ENCODE peak calls at places on chromosomes 13 and 19, in ten cellular contexts. One of them, this sample, is unnamed.

GRCh38 chr19:17025361-17025760 is 1.2 kb downstream of the CPAMD8 start:
- DNase-seq in fibroblast of the aortic adventitia: no peak
- DNase-seq in nephron progenitor cell: no peak
- DNase-seq in IMR-90: no peak
- DNase-seq in progenitor cell of endocrine pancreas: no peak
- DNase-seq in AG09309: no peak
- DNase-seq in transverse colon: no peak
- DNase-seq in colonic mucosa: no peak
- DNase-seq in left lung: no peak
- DNase-seq in lower leg skin: no peak
- DNase-seq in this sample: no peak

GRCh38 chr13:109036091-109036490 is 406.7 kb downstream of the MYO16 start:
- DNase-seq in fibroblast of the aortic adventitia: no peak
- DNase-seq in nephron progenitor cell: no peak
- DNase-seq in IMR-90: no peak
- DNase-seq in progenitor cell of endocrine pancreas: no peak
- DNase-seq in AG09309: no peak
- DNase-seq in transverse colon: no peak
- DNase-seq in colonic mucosa: no peak
- DNase-seq in left lung: no peak
- DNase-seq in lower leg skin: no peak
- DNase-seq in this sample: no peak

GRCh38 chr13:72255908-72256307 is 388.9 kb upstream of the DACH1 start:
- DNase-seq in fibroblast of the aortic adventitia: no peak
- DNase-seq in nephron progenitor cell: peak
- DNase-seq in IMR-90: no peak
- DNase-seq in progenitor cell of endocrine pancreas: peak
- DNase-seq in AG09309: no peak
- DNase-seq in transverse colon: peak
- DNase-seq in colonic mucosa: peak
- DNase-seq in left lung: no peak
- DNase-seq in lower leg skin: no peak
- DNase-seq in this sample: peak

GRCh38 chr19:9878511-9879196 is 43.5 kb downstream of the PIN1 start:
- DNase-seq in fibroblast of the aortic adventitia: no peak
- DNase-seq in nephron progenitor cell: no peak
- DNase-seq in IMR-90: no peak
- DNase-seq in progenitor cell of endocrine pancreas: no peak
- DNase-seq in AG09309: no peak
- DNase-seq in transverse colon: no peak
- DNase-seq in colonic mucosa: no peak
- DNase-seq in left lung: no peak
- DNase-seq in lower leg skin: no peak
- DNase-seq in this sample: no peak

GRCh38 chr13:98557934-98558630 is 18.8 kb downstream of the STK24 start:
- DNase-seq in fibroblast of the aortic adventitia: no peak
- DNase-seq in nephron progenitor cell: no peak
- DNase-seq in IMR-90: peak
- DNase-seq in progenitor cell of endocrine pancreas: no peak
- DNase-seq in AG09309: no peak
- DNase-seq in transverse colon: no peak
- DNase-seq in colonic mucosa: no peak
- DNase-seq in left lung: no peak
- DNase-seq in lower leg skin: no peak
- DNase-seq in this sample: no peak

GRCh38 chr19:33297401-33298145 is 4.8 kb downstream of the CEBPA start:
- DNase-seq in fibroblast of the aortic adventitia: no peak
- DNase-seq in nephron progenitor cell: no peak
- DNase-seq in IMR-90: no peak
- DNase-seq in progenitor cell of endocrine pancreas: no peak
- DNase-seq in AG09309: no peak
- DNase-seq in transverse colon: no peak
- DNase-seq in colonic mucosa: no peak
- DNase-seq in left lung: no peak
- DNase-seq in lower leg skin: no peak
- DNase-seq in this sample: no peak

GRCh38 chr13:46097015-46097414 is 7.8 kb downstream of the CPB2 start:
- DNase-seq in fibroblast of the aortic adventitia: no peak
- DNase-seq in nephron progenitor cell: no peak
- DNase-seq in IMR-90: no peak
- DNase-seq in progenitor cell of endocrine pancreas: no peak
- DNase-seq in AG09309: no peak
- DNase-seq in transverse colon: no peak
- DNase-seq in colonic mucosa: no peak
- DNase-seq in left lung: no peak
- DNase-seq in lower leg skin: no peak
- DNase-seq in this sample: peak

GRCh38 chr13:104422668-104423067 is 1356.5 kb upstream of the SLC10A2 start:
- DNase-seq in fibroblast of the aortic adventitia: no peak
- DNase-seq in nephron progenitor cell: no peak
- DNase-seq in IMR-90: no peak
- DNase-seq in progenitor cell of endocrine pancreas: no peak
- DNase-seq in AG09309: no peak
- DNase-seq in transverse colon: no peak
- DNase-seq in colonic mucosa: no peak
- DNase-seq in left lung: no peak
- DNase-seq in lower leg skin: no peak
- DNase-seq in this sample: no peak

GRCh38 chr19:2188708-2189385 is 25.1 kb downstream of the DOT1L start:
- DNase-seq in fibroblast of the aortic adventitia: peak
- DNase-seq in nephron progenitor cell: no peak
- DNase-seq in IMR-90: peak
- DNase-seq in progenitor cell of endocrine pancreas: no peak
- DNase-seq in AG09309: no peak
- DNase-seq in transverse colon: no peak
- DNase-seq in colonic mucosa: no peak
- DNase-seq in left lung: no peak
- DNase-seq in lower leg skin: no peak
- DNase-seq in this sample: no peak

GRCh38 chr13:53953205-53953604 is 924.6 kb downstream of the OLFM4 start:
- DNase-seq in fibroblast of the aortic adventitia: no peak
- DNase-seq in nephron progenitor cell: no peak
- DNase-seq in IMR-90: no peak
- DNase-seq in progenitor cell of endocrine pancreas: no peak
- DNase-seq in AG09309: no peak
- DNase-seq in transverse colon: no peak
- DNase-seq in colonic mucosa: no peak
- DNase-seq in left lung: no peak
- DNase-seq in lower leg skin: no peak
- DNase-seq in this sample: no peak

GRCh38 chr19:44758596-44758995 is 10.1 kb downstream of the BCL3 start:
- DNase-seq in fibroblast of the aortic adventitia: no peak
- DNase-seq in nephron progenitor cell: peak
- DNase-seq in IMR-90: no peak
- DNase-seq in progenitor cell of endocrine pancreas: no peak
- DNase-seq in AG09309: no peak
- DNase-seq in transverse colon: no peak
- DNase-seq in colonic mucosa: no peak
- DNase-seq in left lung: no peak
- DNase-seq in lower leg skin: no peak
- DNase-seq in this sample: no peak

GRCh38 chr19:5285311-5285710 is 55.3 kb downstream of the PTPRS start:
- DNase-seq in fibroblast of the aortic adventitia: no peak
- DNase-seq in nephron progenitor cell: no peak
- DNase-seq in IMR-90: no peak
- DNase-seq in progenitor cell of endocrine pancreas: no peak
- DNase-seq in AG09309: no peak
- DNase-seq in transverse colon: no peak
- DNase-seq in colonic mucosa: no peak
- DNase-seq in left lung: no peak
- DNase-seq in lower leg skin: no peak
- DNase-seq in this sample: no peak

GRCh38 chr19:48608798-48609263 is 2.3 kb downstream of the SPACA4 start:
- DNase-seq in fibroblast of the aortic adventitia: peak
- DNase-seq in nephron progenitor cell: no peak
- DNase-seq in IMR-90: no peak
- DNase-seq in progenitor cell of endocrine pancreas: no peak
- DNase-seq in AG09309: no peak
- DNase-seq in transverse colon: peak
- DNase-seq in colonic mucosa: peak
- DNase-seq in left lung: no peak
- DNase-seq in lower leg skin: no peak
- DNase-seq in this sample: peak

DNA sequence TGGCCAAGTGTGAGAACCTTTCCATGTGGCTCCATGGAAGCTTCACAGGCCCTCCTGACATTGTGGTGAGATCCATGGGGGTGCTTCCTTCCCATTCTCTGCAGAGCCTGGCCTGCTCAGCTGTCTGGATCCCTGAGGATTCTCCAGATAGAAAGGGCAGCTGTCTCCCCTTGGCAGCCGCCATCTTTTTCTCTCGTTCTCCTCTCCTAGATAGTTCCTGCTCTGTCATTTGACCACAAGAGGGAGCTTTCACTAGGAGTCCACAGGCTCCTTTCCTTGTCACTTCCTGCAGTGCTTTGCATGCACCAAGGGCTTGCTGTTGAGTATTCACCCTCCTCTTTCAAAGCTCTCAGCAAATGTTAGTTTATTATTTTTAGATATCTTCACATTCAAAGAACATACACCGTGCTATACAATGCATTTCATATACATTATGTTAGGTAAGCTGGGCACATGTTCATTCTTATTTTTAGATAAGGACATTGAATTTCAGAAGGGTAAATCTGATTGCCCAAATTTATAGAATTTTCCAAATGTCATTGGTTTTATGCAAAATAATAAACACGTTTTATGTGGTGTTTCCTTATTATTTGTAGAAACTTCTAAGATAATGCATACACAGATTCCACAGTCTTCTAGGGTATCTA is 133.2 kb downstream of the FRY start:
- DNase-seq in fibroblast of the aortic adventitia: peak
- DNase-seq in nephron progenitor cell: peak
- DNase-seq in IMR-90: peak
- DNase-seq in progenitor cell of endocrine pancreas: peak
- DNase-seq in AG09309: no peak
- DNase-seq in transverse colon: no peak
- DNase-seq in colonic mucosa: peak
- DNase-seq in left lung: no peak
- DNase-seq in lower leg skin: no peak
- DNase-seq in this sample: peak
- TF ChIP-seq CTCF in fibroblast of the aortic adventitia: peak
- TF ChIP-seq CTCF in nephron progenitor cell: peak
- TF ChIP-seq CTCF in IMR-90: peak
- TF ChIP-seq CTCF in progenitor cell of endocrine pancreas: peak
- TF ChIP-seq CTCF in AG09309: peak
- TF ChIP-seq CTCF in transverse colon: peak
- TF ChIP-seq CTCF in colonic mucosa: peak
- TF ChIP-seq CTCF in left lung: peak
- TF ChIP-seq CTCF in lower leg skin: no peak
- TF ChIP-seq CTCF in this sample: peak

GRCh38 chr13:110320645-110321044 is 13.6 kb downstream of the COL4A2 start:
- DNase-seq in fibroblast of the aortic adventitia: no peak
- DNase-seq in nephron progenitor cell: no peak
- DNase-seq in IMR-90: no peak
- DNase-seq in progenitor cell of endocrine pancreas: no peak
- DNase-seq in AG09309: no peak
- DNase-seq in transverse colon: no peak
- DNase-seq in colonic mucosa: no peak
- DNase-seq in left lung: no peak
- DNase-seq in lower leg skin: no peak
- DNase-seq in this sample: no peak

GRCh38 chr13:110319774-110320509 is 12.9 kb downstream of the COL4A2 start:
- DNase-seq in fibroblast of the aortic adventitia: peak
- DNase-seq in nephron progenitor cell: no peak
- DNase-seq in IMR-90: peak
- DNase-seq in progenitor cell of endocrine pancreas: no peak
- DNase-seq in AG09309: no peak
- DNase-seq in transverse colon: no peak
- DNase-seq in colonic mucosa: no peak
- DNase-seq in left lung: no peak
- DNase-seq in lower leg skin: no peak
- DNase-seq in this sample: peak

GRCh38 chr13:110317496-110318195 is 10.6 kb downstream of the COL4A2 start:
- DNase-seq in fibroblast of the aortic adventitia: no peak
- DNase-seq in nephron progenitor cell: no peak
- DNase-seq in IMR-90: no peak
- DNase-seq in progenitor cell of endocrine pancreas: no peak
- DNase-seq in AG09309: no peak
- DNase-seq in transverse colon: no peak
- DNase-seq in colonic mucosa: no peak
- DNase-seq in left lung: no peak
- DNase-seq in lower leg skin: no peak
- DNase-seq in this sample: no peak

GRCh38 chr13:110318920-110319319 is 11.8 kb downstream of the COL4A2 start:
- DNase-seq in fibroblast of the aortic adventitia: no peak
- DNase-seq in nephron progenitor cell: no peak
- DNase-seq in IMR-90: no peak
- DNase-seq in progenitor cell of endocrine pancreas: no peak
- DNase-seq in AG09309: no peak
- DNase-seq in transverse colon: no peak
- DNase-seq in colonic mucosa: no peak
- DNase-seq in left lung: no peak
- DNase-seq in lower leg skin: no peak
- DNase-seq in this sample: no peak

GRCh38 chr13:110319397-110319773 is 12.3 kb downstream of the COL4A2 start:
- DNase-seq in fibroblast of the aortic adventitia: no peak
- DNase-seq in nephron progenitor cell: no peak
- DNase-seq in IMR-90: no peak
- DNase-seq in progenitor cell of endocrine pancreas: no peak
- DNase-seq in AG09309: no peak
- DNase-seq in transverse colon: no peak
- DNase-seq in colonic mucosa: no peak
- DNase-seq in left lung: no peak
- DNase-seq in lower leg skin: no peak
- DNase-seq in this sample: no peak
- TF ChIP-seq CTCF in fibroblast of the aortic adventitia: no peak
- TF ChIP-seq CTCF in nephron progenitor cell: no peak
- TF ChIP-seq CTCF in IMR-90: no peak
- TF ChIP-seq CTCF in progenitor cell of endocrine pancreas: no peak
- TF ChIP-seq CTCF in AG09309: no peak
- TF ChIP-seq CTCF in transverse colon: no peak
- TF ChIP-seq CTCF in colonic mucosa: no peak
- TF ChIP-seq CTCF in left lung: no peak
- TF ChIP-seq CTCF in lower leg skin: no peak
- TF ChIP-seq CTCF in this sample: no peak

GRCh38 chr13:23087884-23088283 is 92.9 kb upstream of the SGCG start:
- DNase-seq in fibroblast of the aortic adventitia: peak
- DNase-seq in nephron progenitor cell: peak
- DNase-seq in IMR-90: peak
- DNase-seq in progenitor cell of endocrine pancreas: no peak
- DNase-seq in AG09309: no peak
- DNase-seq in transverse colon: no peak
- DNase-seq in colonic mucosa: peak
- DNase-seq in left lung: no peak
- DNase-seq in lower leg skin: no peak
- DNase-seq in this sample: no peak
- TF ChIP-seq CTCF in fibroblast of the aortic adventitia: peak
- TF ChIP-seq CTCF in nephron progenitor cell: no peak
- TF ChIP-seq CTCF in IMR-90: peak
- TF ChIP-seq CTCF in progenitor cell of endocrine pancreas: peak
- TF ChIP-seq CTCF in AG09309: peak
- TF ChIP-seq CTCF in transverse colon: peak
- TF ChIP-seq CTCF in colonic mucosa: no peak
- TF ChIP-seq CTCF in left lung: peak
- TF ChIP-seq CTCF in lower leg skin: no peak
- TF ChIP-seq CTCF in this sample: peak

DNA sequence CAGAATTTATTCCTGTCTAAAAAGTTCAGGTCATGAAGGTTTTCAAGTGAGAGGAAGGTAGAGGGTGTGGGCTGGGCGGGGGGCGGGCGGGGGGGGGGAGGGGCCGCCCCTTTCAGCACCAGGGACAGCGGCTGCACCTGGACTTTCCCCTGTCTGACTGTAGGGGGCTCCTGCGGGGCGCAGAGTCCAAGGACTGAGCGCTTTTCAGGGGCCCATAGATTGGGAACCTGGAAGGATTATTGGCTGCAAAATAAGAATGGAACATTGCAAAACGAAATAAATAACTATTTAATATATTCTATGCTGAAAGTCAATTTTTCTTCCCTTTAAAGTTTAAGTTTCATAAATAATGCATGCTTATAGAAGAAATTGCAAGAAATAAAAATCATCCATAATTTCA is 8.9 kb upstream of the CYP4F3 start:
- DNase-seq in fibroblast of the aortic adventitia: no peak
- DNase-seq in nephron progenitor cell: no peak
- DNase-seq in IMR-90: no peak
- DNase-seq in progenitor cell of endocrine pancreas: no peak
- DNase-seq in AG09309: no peak
- DNase-seq in transverse colon: peak
- DNase-seq in colonic mucosa: no peak
- DNase-seq in left lung: no peak
- DNase-seq in lower leg skin: no peak
- DNase-seq in this sample: peak
- TF ChIP-seq CTCF in fibroblast of the aortic adventitia: peak
- TF ChIP-seq CTCF in nephron progenitor cell: no peak
- TF ChIP-seq CTCF in IMR-90: peak
- TF ChIP-seq CTCF in progenitor cell of endocrine pancreas: no peak
- TF ChIP-seq CTCF in AG09309: peak
- TF ChIP-seq CTCF in transverse colon: peak
- TF ChIP-seq CTCF in colonic mucosa: no peak
- TF ChIP-seq CTCF in left lung: no peak
- TF ChIP-seq CTCF in lower leg skin: no peak
- TF ChIP-seq CTCF in this sample: peak